ENCODE peak calls at places on chromosome 17, in six cellular contexts. Z is glutamatergic neuron, S is RWPE2, G is AG10803, N is H9, C is bronchial epithelial cell. M is an unnamed sample.

GRCh38 chr17:41483991-41484826 is 3.3 kb upstream of the KRT35 start:
- DNase-seq in N (no peak), Z (no peak), C (no peak), S (no peak), G (no peak), M (no peak)

GRCh38 chr17:1362964-1363363 is 37.1 kb downstream of the YWHAE start:
- DNase-seq in S (no peak), Z (no peak), N (no peak), C (no peak), G (peak), M (no peak)

GRCh38 chr17:30388321-30389179 is 9.8 kb downstream of the CPD start:
- DNase-seq in S (no peak), G (no peak), N (peak), C (no peak), Z (peak), M (no peak)

GRCh38 chr17:39237586-39237985 is 11.8 kb upstream of the STAC2 start:
- DNase-seq in Z (no peak), S (no peak), C (no peak), N (no peak), G (no peak), M (no peak)

GRCh38 chr17:64134216-64134970 is 4.4 kb upstream of the ERN1 start:
- DNase-seq in N (no peak), G (no peak), S (no peak), Z (no peak), C (no peak), M (no peak)

GRCh38 chr17:32909787-32910369 is 18.1 kb upstream of the TMEM98 start:
- DNase-seq in C (peak), G (peak), S (no peak), N (peak), Z (peak), M (peak)

GRCh38 chr17:1532836-1533602 is 16.6 kb upstream of the INPP5K start:
- DNase-seq in C (no peak), S (no peak), G (no peak), Z (peak), N (peak), M (no peak)

GRCh38 chr17:48543854-48544355 is 1.0 kb downstream of the HOXB2 start:
- DNase-seq in G (no peak), Z (no peak), N (no peak), C (no peak), S (no peak), M (no peak)

GRCh38 chr17:11980813-11981212 is 16.5 kb downstream of the ZNF18 start:
- DNase-seq in C (peak), S (no peak), Z (no peak), G (no peak), N (no peak), M (no peak)

GRCh38 chr17:41490022-41490421 is 312 bp upstream of the KRT36 start:
- DNase-seq in G (no peak), Z (no peak), C (no peak), S (no peak), N (no peak), M (no peak)

GRCh38 chr17:42365136-42365535 is 23.1 kb downstream of the STAT3 start:
- DNase-seq in N (no peak), S (no peak), C (no peak), Z (no peak), G (peak), M (no peak)

GRCh38 chr17:7437369-7437863 is 1.9 kb upstream of the FGF11 start:
- DNase-seq in S (no peak), G (no peak), Z (no peak), C (no peak), N (no peak), M (no peak)

GRCh38 chr17:78257810-78258322 is 26.4 kb downstream of the TMEM235 start:
- DNase-seq in C (no peak), N (no peak), G (no peak), S (peak), Z (no peak), M (no peak)

GRCh38 chr17:16255481-16255901 is 38.5 kb downstream of the PIGL start:
- DNase-seq in N (peak), S (no peak), C (no peak), Z (no peak), G (peak), M (no peak)

GRCh38 chr17:3197219-3197618 is at the start of gene OR1A2:
- DNase-seq in Z (no peak), N (no peak), S (no peak), C (no peak), G (no peak), M (no peak)

GRCh38 chr17:608911-609882 is 105.4 kb downstream of the VPS53 start:
- DNase-seq in Z (no peak), N (no peak), C (no peak), S (no peak), G (peak), M (no peak)

GRCh38 chr17:29124135-29124930 is 55.9 kb downstream of the MYO18A start:
- DNase-seq in G (peak), S (no peak), N (peak), C (peak), Z (peak), M (no peak)

DNA sequence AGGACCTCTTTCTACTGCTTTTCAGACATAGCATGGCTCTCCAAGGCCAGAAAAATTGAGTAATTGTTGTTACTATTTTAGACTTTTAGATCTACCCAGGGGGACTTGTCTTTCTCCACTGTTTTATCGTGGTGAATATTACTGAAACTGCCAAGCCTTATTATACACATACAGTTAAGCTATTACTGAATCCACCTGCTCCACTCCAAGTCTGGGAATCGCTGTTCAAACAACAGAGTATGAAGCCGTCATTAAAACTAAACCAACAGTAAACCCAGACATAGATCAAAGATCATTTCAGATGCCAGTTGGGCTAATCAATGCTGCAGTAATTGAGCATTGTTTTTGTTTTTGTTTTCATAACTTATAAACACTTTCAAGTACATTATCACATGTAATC is 163.5 kb downstream of the KCNJ2 start:
- DNase-seq in G (no peak), Z (no peak), S (no peak), N (no peak), C (no peak), M (no peak)
- TF ChIP-seq CTCF in G (no peak), Z (no peak), S (no peak), N (no peak), C (no peak), M (no peak)

DNA sequence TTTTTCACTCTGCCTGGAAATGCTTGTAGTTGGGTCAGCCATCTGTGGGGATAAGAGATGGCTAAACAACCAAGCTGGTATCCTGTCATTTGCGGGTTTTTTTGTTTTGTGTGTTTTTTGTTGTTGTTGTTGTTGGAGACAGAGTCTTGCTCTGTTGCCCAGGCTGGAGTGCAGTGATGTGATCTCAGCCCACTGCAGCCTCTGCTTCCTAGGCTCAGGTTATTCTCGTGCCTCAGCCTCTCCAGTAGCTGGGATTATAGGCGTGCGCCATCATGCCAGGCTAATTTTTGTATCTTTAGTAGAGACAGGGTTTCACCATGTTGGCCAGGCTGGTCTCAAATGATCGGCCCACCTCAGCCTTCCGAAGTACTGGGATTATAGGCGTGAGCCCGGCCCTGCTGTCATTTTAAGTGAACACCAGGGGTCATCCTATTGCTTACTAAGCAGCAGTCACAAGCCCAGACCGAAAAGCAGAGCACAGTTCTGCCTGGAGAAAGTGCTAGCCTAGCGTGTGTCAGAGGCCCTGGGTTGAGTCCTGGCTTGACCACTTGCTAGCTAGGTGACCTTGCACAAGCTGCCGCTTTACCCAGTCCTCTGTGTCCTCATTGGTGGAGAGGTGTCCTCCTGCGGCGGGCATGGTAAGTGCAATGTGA is 4.6 kb downstream of the SMCR8 start:
- DNase-seq in G (peak), N (peak), S (no peak), Z (peak), C (peak), M (peak)
- TF ChIP-seq CTCF in G (peak), N (peak), S (peak), Z (peak), C (peak), M (peak)

GRCh38 chr17:68291836-68292688 is 767 bp downstream of the ARSG start:
- DNase-seq in G (peak), C (peak), Z (peak), N (peak), S (peak), M (peak)
- TF ChIP-seq CTCF in G (no peak), C (no peak), Z (no peak), N (peak), S (no peak), M (no peak)

GRCh38 chr17:73191443-73192218 is 1.2 kb upstream of the COG1 start:
- DNase-seq in G (peak), Z (peak), N (peak), S (no peak), C (peak), M (peak)

GRCh38 chr17:73189417-73190099 is 3.3 kb upstream of the COG1 start:
- DNase-seq in S (no peak), C (peak), N (peak), G (peak), Z (peak), M (no peak)

GRCh38 chr17:73192894-73193701 is at the start of gene COG1:
- DNase-seq in Z (peak), C (peak), N (peak), G (peak), S (peak), M (peak)

GRCh38 chr17:73194514-73195222 is 1.8 kb downstream of the COG1 start:
- DNase-seq in S (no peak), C (peak), N (no peak), G (peak), Z (no peak), M (no peak)

GRCh38 chr17:73192219-73192893 is 499 bp upstream of the COG1 start:
- DNase-seq in Z (peak), N (peak), C (peak), S (peak), G (peak), M (peak)
- TF ChIP-seq CTCF in Z (no peak), N (no peak), C (no peak), S (no peak), G (no peak), M (no peak)

DNA sequence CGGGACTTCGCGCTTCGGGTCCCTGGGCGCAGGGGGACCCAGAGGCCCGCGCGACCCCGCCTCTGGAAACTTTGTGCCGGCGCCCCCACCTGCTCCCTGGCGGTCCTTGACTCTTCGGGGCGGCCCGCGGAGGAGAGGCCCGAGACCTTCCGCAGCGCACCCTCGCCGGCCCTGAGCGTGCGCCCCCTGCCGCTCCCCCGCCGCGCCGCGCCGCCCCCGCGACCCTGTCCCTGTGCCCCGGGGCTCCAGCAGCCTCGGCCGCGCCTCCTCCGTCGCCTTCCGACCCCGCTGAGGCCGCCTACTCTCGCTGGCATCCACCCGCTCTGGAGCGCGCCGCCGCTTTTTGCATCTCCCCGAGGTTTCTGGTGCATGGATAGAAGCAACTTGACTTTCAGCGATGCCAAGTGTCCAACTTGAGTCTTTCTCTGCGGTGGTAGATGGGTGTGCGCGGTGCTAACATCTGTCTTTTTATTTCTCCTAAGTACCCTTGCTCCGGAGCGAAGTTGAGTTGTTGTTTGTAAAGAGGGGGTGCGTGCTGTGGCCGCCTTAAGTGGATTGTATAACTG is 414 bp downstream of the DUSP14 start:
- DNase-seq in C (peak), N (peak), S (no peak), G (peak), Z (peak), M (no peak)
- TF ChIP-seq CTCF in C (no peak), N (peak), S (peak), G (no peak), Z (peak), M (peak)

DNA sequence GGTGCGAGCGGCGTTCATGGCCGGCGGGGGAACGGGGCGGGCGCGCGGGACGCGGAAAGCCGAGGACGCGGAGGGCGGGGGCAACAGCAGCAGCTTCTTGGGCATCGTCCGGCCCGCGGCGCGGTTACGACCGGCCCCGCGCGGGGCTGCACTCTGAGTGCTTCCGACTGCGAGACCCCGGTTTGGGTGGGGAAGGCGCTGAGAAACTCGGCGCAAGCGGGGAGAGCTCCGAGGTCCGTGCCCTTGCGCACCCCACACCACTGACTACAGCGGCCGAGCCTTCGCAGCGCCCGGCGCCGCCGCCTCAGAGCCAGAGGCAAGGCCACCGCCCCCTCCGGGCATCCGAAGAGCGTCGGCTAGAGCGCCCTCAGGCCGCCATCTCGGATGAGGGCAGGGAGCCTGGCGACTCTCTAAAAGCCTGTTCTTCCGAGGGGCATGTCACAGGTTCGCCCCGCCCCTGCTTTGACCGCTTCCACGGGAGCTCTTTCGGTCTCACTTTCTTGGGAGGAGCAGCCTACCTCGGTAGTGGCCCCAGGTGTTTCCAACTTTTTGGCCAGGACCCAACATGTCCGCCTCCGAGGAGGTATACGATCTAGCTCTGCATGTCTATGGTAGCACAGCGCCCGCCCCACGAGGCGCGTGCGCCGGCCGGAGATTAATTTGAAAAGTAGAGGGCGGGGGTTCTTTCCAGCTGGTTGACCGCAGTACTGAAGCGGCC is at the start of gene PRPSAP1:
- DNase-seq in N (peak), G (peak), S (peak), Z (peak), C (peak), M (peak)
- TF ChIP-seq CTCF in N (peak), G (peak), S (no peak), Z (no peak), C (peak), M (peak)

GRCh38 chr17:69058165-69058564 is 2.6 kb downstream of the ABCA9 start:
- DNase-seq in Z (no peak), S (no peak), N (peak), G (no peak), C (no peak), M (no peak)
- TF ChIP-seq CTCF in Z (no peak), S (no peak), N (peak), G (no peak), C (no peak), M (peak)

GRCh38 chr17:68432086-68432864 is 25.0 kb downstream of the WIPI1 start:
- DNase-seq in G (no peak), C (no peak), Z (no peak), S (no peak), N (no peak), M (no peak)

GRCh38 chr17:68429881-68430280 is 27.4 kb downstream of the WIPI1 start:
- DNase-seq in G (no peak), Z (no peak), S (no peak), N (no peak), C (no peak), M (no peak)

GRCh38 chr17:68433211-68433610 is 24.1 kb downstream of the WIPI1 start:
- DNase-seq in S (no peak), N (no peak), G (no peak), C (no peak), Z (no peak), M (no peak)

GRCh38 chr17:68431045-68431608 is 26.2 kb downstream of the WIPI1 start:
- DNase-seq in C (no peak), G (no peak), S (no peak), N (no peak), Z (no peak), M (no peak)

GRCh38 chr17:68431661-68432071 is 25.6 kb downstream of the WIPI1 start:
- DNase-seq in G (no peak), N (peak), Z (peak), C (peak), S (no peak), M (no peak)
- TF ChIP-seq CTCF in G (peak), N (peak), Z (peak), C (peak), S (no peak), M (peak)

GRCh38 chr17:81129289-81129688 is 36.0 kb upstream of the PVALEF start:
- DNase-seq in G (no peak), C (no peak), N (no peak), Z (no peak), S (no peak), M (no peak)
- TF ChIP-seq CTCF in G (no peak), C (no peak), N (peak), Z (no peak), S (no peak), M (peak)